ENCODE peak calls at places on chromosomes 3 and 15, in ten cellular contexts. Z is heart left ventricle, I is K562, G is IMR-90, D is upper lobe of left lung, P is gastrocnemius medialis, A is A549, X is body of pancreas, J is HCT116, Q is right lobe of liver. K is an unnamed sample.

GRCh38 chr3:160437083-160437455 is 12.5 kb downstream of the TRIM59 start:
- ATAC-seq in P (no peak), A (no peak), J (no peak), Z (no peak), I (peak), Q (no peak), X (no peak), G (no peak), D (no peak), K (no peak)

GRCh38 chr3:187064210-187065115 is 74.8 kb downstream of the RPL39L start:
- ATAC-seq in P (peak), X (peak), Q (peak), Z (no peak), J (no peak), D (peak), G (peak), A (no peak), I (no peak), K (no peak)

GRCh38 chr3:130699765-130700164 is 46.9 kb downstream of the PIK3R4 start:
- ATAC-seq in X (no peak), I (peak), G (no peak), D (no peak), A (no peak), J (peak), Z (no peak), Q (peak), P (no peak), K (no peak)

GRCh38 chr3:171384101-171384891 is 75.9 kb downstream of the TNIK start:
- ATAC-seq in Z (no peak), Q (no peak), A (no peak), D (no peak), P (no peak), X (no peak), I (no peak), G (peak), J (no peak), K (no peak)

GRCh38 chr15:49430046-49430445 is 7.0 kb downstream of the FGF7 start:
- ATAC-seq in Z (peak), Q (no peak), P (no peak), X (no peak), A (no peak), J (no peak), I (no peak), D (no peak), G (no peak), K (no peak)

GRCh38 chr3:30193625-30194044 is 412.8 kb upstream of the TGFBR2 start:
- ATAC-seq in D (no peak), A (no peak), X (no peak), G (no peak), Q (no peak), P (no peak), J (no peak), I (no peak), Z (no peak), K (no peak)

GRCh38 chr3:37321863-37322262 is 147.5 kb upstream of the LRRFIP2 start:
- ATAC-seq in I (no peak), G (no peak), P (no peak), J (no peak), Z (no peak), D (no peak), Q (no peak), X (no peak), A (no peak), K (no peak)

GRCh38 chr3:49222002-49222401 is 50.6 kb downstream of the KLHDC8B start:
- ATAC-seq in X (no peak), Z (no peak), J (no peak), I (no peak), Q (no peak), P (no peak), D (no peak), A (no peak), G (no peak), K (no peak)

GRCh38 chr3:135368781-135369180 is 573.7 kb downstream of the EPHB1 start:
- ATAC-seq in I (no peak), J (no peak), D (no peak), Q (no peak), P (no peak), A (no peak), Z (no peak), X (no peak), G (no peak), K (no peak)

GRCh38 chr15:73697033-73697467 is 12.9 kb downstream of the CD276 start:
- ATAC-seq in A (no peak), P (peak), G (peak), Z (peak), X (peak), J (peak), D (peak), Q (peak), I (peak), K (peak)

GRCh38 chr3:33041909-33042308 is 55.0 kb downstream of the GLB1 start:
- ATAC-seq in Q (no peak), Z (no peak), P (no peak), A (peak), J (no peak), X (no peak), I (peak), G (no peak), D (no peak), K (no peak)

GRCh38 chr3:30263238-30263920 is 343.0 kb upstream of the TGFBR2 start:
- ATAC-seq in X (no peak), P (no peak), G (peak), Z (no peak), I (no peak), J (peak), Q (no peak), D (no peak), A (no peak), K (no peak)

GRCh38 chr3:132606085-132606484 is 9.0 kb downstream of the ACKR4 start:
- ATAC-seq in X (no peak), Q (no peak), J (no peak), A (no peak), Z (no peak), D (no peak), I (no peak), P (no peak), G (peak), K (no peak)

GRCh38 chr3:156705761-156706631 is 31.6 kb downstream of the TIPARP start:
- ATAC-seq in P (no peak), D (no peak), G (peak), Z (no peak), I (no peak), Q (no peak), A (no peak), J (no peak), X (no peak), K (no peak)

GRCh38 chr15:39608741-39609140 is 27.9 kb downstream of the THBS1 start:
- ATAC-seq in A (no peak), D (no peak), P (no peak), G (no peak), I (no peak), Q (no peak), X (no peak), J (no peak), Z (no peak), K (no peak)

GRCh38 chr3:9384141-9384828 is 13.1 kb upstream of the SETD5 start:
- ATAC-seq in I (no peak), G (peak), J (no peak), P (no peak), Q (no peak), Z (no peak), A (peak), X (no peak), D (no peak), K (no peak)

GRCh38 chr3:8266679-8267267 is 234.8 kb upstream of the LMCD1 start:
- ATAC-seq in G (no peak), P (peak), I (no peak), Q (no peak), D (no peak), J (no peak), A (no peak), Z (no peak), X (no peak), K (no peak)

GRCh38 chr3:163809540-163809993 is 1268.7 kb downstream of the SI start:
- ATAC-seq in P (no peak), D (no peak), Q (no peak), X (no peak), G (no peak), J (no peak), A (no peak), I (no peak), Z (no peak), K (no peak)

GRCh38 chr15:45112592-45113379 is 1.2 kb downstream of the DUOX2 start:
- ATAC-seq in I (no peak), A (peak), G (peak), Z (no peak), D (no peak), Q (no peak), X (no peak), P (no peak), J (no peak), K (no peak)

GRCh38 chr3:69204315-69204957 is 82.0 kb upstream of the LMOD3 start:
- ATAC-seq in I (no peak), X (no peak), G (no peak), Z (peak), Q (no peak), D (no peak), J (no peak), P (no peak), A (peak), K (no peak)

GRCh38 chr3:141526709-141527108 is 39.9 kb downstream of the RASA2 start:
- ATAC-seq in X (no peak), G (no peak), A (no peak), Q (no peak), J (no peak), I (no peak), D (no peak), Z (no peak), P (no peak), K (no peak)

GRCh38 chr3:149377408-149378111 is at the start of gene TM4SF1:
- ATAC-seq in G (peak), A (peak), J (no peak), X (peak), D (peak), I (no peak), P (peak), Q (peak), Z (peak), K (peak)

GRCh38 chr3:131723343-131723742 is 220.6 kb upstream of the MRPL3 start:
- ATAC-seq in Z (no peak), X (no peak), G (no peak), Q (no peak), A (no peak), J (no peak), I (no peak), P (no peak), D (no peak), K (no peak)

GRCh38 chr15:28888302-28888894 is 2.6 kb downstream of the APBA2 start:
- ATAC-seq in Z (no peak), D (peak), I (no peak), G (no peak), J (no peak), X (no peak), A (no peak), Q (no peak), P (no peak), K (no peak)

GRCh38 chr3:188299713-188300112 is 145.8 kb downstream of the LPP start:
- ATAC-seq in D (no peak), X (no peak), Q (no peak), I (no peak), P (no peak), Z (no peak), A (no peak), G (no peak), J (no peak), K (no peak)

GRCh38 chr3:138854204-138854603 is 19.5 kb upstream of the PIK3CB start:
- ATAC-seq in Z (peak), J (no peak), P (peak), I (no peak), D (no peak), X (no peak), G (no peak), A (no peak), Q (no peak), K (no peak)

GRCh38 chr15:32856753-32857152 is 138.9 kb downstream of the GREM1 start:
- ATAC-seq in Z (no peak), Q (no peak), P (no peak), D (no peak), G (no peak), A (no peak), J (no peak), I (no peak), X (no peak), K (no peak)

GRCh38 chr3:45677045-45677436 is 12.2 kb upstream of the SACM1L start:
- ATAC-seq in D (peak), Z (no peak), G (peak), J (no peak), A (peak), P (peak), I (peak), X (no peak), Q (peak), K (peak)

GRCh38 chr3:135170732-135171131 is 375.7 kb downstream of the EPHB1 start:
- ATAC-seq in G (no peak), A (no peak), X (no peak), P (no peak), J (no peak), I (no peak), Z (no peak), Q (peak), D (peak), K (no peak)

GRCh38 chr3:39180183-39180545 is 12.2 kb downstream of the XIRP1 start:
- ATAC-seq in G (no peak), I (no peak), D (no peak), A (no peak), P (no peak), Z (no peak), X (no peak), Q (no peak), J (no peak), K (no peak)

GRCh38 chr3:123618768-123619484 is 34.1 kb upstream of the HACD2 start:
- ATAC-seq in G (peak), Q (peak), J (no peak), P (no peak), Z (no peak), D (no peak), X (peak), I (peak), A (peak), K (peak)

GRCh38 chr3:149610351-149611105 is 47.3 kb downstream of the WWTR1 start:
- ATAC-seq in J (no peak), X (no peak), D (no peak), I (no peak), A (peak), P (no peak), G (peak), Q (peak), Z (peak), K (no peak)

GRCh38 chr15:63998489-63998888 is 47.8 kb downstream of the DAPK2 start:
- ATAC-seq in A (peak), G (no peak), Z (peak), X (no peak), P (no peak), I (no peak), D (peak), J (no peak), Q (peak), K (no peak)

GRCh38 chr3:128053614-128054013 is 1.4 kb downstream of the SEC61A1 start:
- ATAC-seq in G (no peak), P (no peak), X (no peak), D (no peak), Z (no peak), I (peak), Q (no peak), J (no peak), A (no peak), K (no peak)

GRCh38 chr3:152728346-152728980 is 106.5 kb upstream of the P2RY1 start:
- ATAC-seq in Q (no peak), I (no peak), D (no peak), P (no peak), A (no peak), G (peak), Z (no peak), J (no peak), X (no peak), K (no peak)

GRCh38 chr3:4097801-4098200 is 205.4 kb upstream of the SETMAR start:
- ATAC-seq in D (no peak), Q (no peak), Z (no peak), G (no peak), I (no peak), P (no peak), J (no peak), A (no peak), X (no peak), K (no peak)

GRCh38 chr3:188090626-188091309 is 63.2 kb upstream of the LPP start:
- ATAC-seq in G (no peak), Q (no peak), X (no peak), D (no peak), J (no peak), P (no peak), Z (no peak), A (no peak), I (no peak), K (no peak)

GRCh38 chr3:55064164-55064563 is 136.3 kb upstream of the LRTM1 start:
- ATAC-seq in A (no peak), Q (peak), Z (no peak), I (no peak), P (no peak), J (no peak), X (no peak), G (no peak), D (peak), K (no peak)

GRCh38 chr3:50267280-50267913 is 1.6 kb upstream of the SEMA3B start:
- ATAC-seq in J (no peak), Q (peak), X (peak), D (peak), P (peak), I (peak), G (peak), A (no peak), Z (peak), K (peak)
- TF ChIP-seq POLR2A in J (no peak), Q (peak), X (peak), D (no peak), P (no peak), I (no peak), G (no peak), A (no peak), Z (no peak), K (peak)

DNA sequence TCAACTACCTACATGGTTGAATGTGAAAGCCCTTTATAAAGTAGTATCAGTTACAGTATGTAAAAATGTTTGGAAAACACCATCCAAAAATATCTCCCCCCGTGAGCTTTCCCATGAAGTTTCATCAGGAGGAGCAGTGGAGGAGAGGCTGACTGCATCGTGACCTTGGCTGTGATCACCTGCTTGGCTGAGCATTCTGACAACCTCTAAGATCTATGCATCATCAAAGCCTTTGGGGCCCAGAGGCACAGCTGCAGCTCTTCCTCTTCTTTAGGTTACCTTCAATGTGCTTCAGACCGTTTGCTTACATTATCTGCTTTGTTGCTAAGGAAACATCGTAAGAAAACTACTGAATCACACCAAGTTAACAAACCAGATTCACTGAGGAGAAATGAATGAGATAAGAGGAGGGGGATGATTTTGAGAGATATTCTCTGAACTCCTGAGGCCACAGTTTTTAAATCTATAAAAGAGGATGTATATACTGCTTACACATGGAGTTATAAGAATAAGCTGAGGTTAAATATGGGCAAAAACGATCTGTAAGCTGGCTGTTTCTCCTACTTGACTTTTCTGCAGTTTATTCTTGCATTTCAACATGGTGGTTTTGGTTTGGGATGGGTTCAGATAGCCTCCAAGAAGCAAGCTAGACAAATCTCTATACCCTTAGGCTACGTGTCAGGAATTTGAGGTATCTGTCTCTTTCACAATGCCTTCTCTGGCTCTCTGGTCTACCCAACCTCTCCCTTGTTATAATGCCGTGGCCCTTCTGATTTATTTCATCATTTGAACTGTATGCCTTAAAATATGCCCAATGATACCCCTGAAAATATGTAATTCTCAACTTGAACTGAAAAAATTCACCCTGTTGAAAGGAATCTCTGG is 4.0 kb downstream of the GCSAM start:
- ATAC-seq in P (no peak), J (no peak), G (peak), X (no peak), A (no peak), D (no peak), Z (no peak), Q (no peak), I (no peak), K (no peak)
- H3K4me3 ChIP-seq in P (no peak), J (no peak), G (no peak), X (no peak), A (no peak), D (no peak), Z (no peak), Q (no peak), I (no peak), K (no peak)

GRCh38 chr3:194160158-194160557 is 24.2 kb downstream of the HES1 start:
- ATAC-seq in Z (no peak), P (no peak), I (no peak), D (no peak), J (no peak), Q (no peak), X (no peak), A (no peak), G (no peak), K (no peak)

GRCh38 chr3:194161181-194162045 is 25.5 kb downstream of the HES1 start:
- ATAC-seq in Z (no peak), A (no peak), P (no peak), J (peak), G (no peak), X (peak), I (peak), D (no peak), Q (no peak), K (no peak)

GRCh38 chr3:194162817-194163584 is 27.1 kb downstream of the HES1 start:
- ATAC-seq in P (no peak), D (no peak), Q (no peak), X (no peak), Z (no peak), I (no peak), J (no peak), G (no peak), A (no peak), K (no peak)

GRCh38 chr3:194163697-194164096 is 27.7 kb downstream of the HES1 start:
- ATAC-seq in A (no peak), D (no peak), I (no peak), Z (no peak), P (no peak), Q (no peak), G (no peak), X (no peak), J (no peak), K (no peak)

DNA sequence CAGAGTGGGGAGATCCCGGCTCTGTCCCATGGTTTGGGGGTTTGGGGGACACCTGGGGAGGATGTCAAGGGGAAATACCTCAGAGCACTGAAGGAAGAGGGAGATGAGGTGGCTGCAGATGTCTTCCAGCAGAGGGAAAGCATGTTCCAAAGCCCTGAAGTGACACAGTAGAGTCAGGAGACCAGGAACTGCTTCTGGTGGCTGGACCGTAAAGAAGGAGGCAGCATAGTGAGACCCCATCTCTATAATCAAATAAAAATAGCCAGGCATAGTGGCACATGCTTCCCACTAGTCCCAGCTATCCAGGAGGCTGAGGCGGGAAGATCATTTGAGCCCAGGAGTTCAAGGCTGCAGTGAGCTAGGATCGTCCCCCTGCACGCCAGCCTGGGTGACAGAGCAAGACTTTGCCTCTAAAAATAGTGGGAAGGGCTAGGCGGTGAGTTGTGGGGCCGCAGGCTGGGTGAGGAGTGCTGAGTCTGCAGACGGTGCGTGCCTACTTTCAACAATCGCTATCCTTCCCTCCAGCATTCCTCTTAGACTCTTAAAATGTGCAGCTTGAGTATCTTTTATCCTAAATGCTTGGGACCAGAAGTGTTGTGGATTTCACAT is 26.2 kb downstream of the HES1 start:
- ATAC-seq in D (no peak), A (no peak), P (no peak), Q (no peak), I (peak), X (no peak), Z (no peak), G (no peak), J (no peak), K (no peak)
- TF ChIP-seq CTCF in D (no peak), A (no peak), P (no peak), Q (no peak), I (no peak), X (no peak), Z (no peak), G (no peak), J (no peak), K (no peak)

DNA sequence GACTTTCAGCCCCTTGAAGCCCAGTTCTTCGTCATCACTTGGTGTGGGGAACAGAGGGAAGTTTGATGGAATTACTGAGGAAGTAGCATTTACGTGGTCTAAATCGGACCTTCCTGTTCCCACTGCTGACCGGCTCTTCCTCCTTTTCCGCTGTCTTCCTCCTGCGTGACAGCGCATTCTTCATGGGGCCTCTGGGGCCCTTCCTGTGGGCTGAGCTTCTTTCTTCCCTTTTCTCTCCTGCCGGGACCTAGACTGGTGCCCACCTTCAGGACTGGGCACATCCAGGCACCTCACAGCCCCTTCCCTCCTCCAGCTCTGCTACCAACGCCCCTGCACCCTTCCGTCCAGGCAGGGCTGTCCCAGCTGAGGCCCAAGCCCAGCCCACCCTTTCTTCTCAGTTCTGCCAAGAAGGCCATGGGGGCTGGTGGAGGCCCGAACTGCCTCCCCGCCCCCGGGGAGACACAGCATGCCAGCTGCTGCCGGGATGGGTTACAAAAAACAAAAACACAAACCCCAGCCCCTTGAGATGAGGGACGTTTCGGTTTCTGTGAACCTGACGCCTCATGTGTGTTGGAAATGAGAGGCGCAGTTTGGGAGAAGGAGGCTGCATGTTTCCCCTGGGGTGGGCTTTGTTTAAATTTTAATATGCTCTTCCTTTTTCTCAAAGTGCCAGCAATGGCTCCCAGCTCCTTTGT is 19.1 kb downstream of the ZNF710 start:
- ATAC-seq in D (peak), P (no peak), Q (peak), I (no peak), G (no peak), X (no peak), J (no peak), A (no peak), Z (peak), K (peak)
- TF ChIP-seq POLR2A in D (no peak), P (no peak), Q (no peak), I (no peak), G (no peak), X (no peak), J (no peak), A (no peak), Z (no peak), K (no peak)

K was measured in gastroesophageal sphincter.